ENCODE peak calls at places on chromosomes 3 and 15, in six cellular contexts. B, C, A, K, S and D are unnamed samples.

GRCh38 chr3:190119734-190120133 is 963 bp downstream of the P3H2 start:
- DNase-seq in B (no peak), C (no peak), A (no peak), K (no peak), S (no peak), D (no peak)

GRCh38 chr3:184261270-184262165 is at the start of gene CAMK2N2:
- DNase-seq in B (peak; percentile 88), C (peak; percentile 87), A (peak; percentile 60), K (peak; percentile 47), S (peak; percentile 95), D (peak; percentile 56)

GRCh38 chr15:80780416-80781221 is 1.4 kb downstream of the CEMIP start:
- DNase-seq in B (peak; percentile 91), C (peak; percentile 81), A (peak; percentile 74), K (peak; percentile 62), S (peak; percentile 84), D (peak; percentile 79)

GRCh38 chr15:90497374-90497773 is 32.3 kb upstream of the CRTC3 start:
- DNase-seq in B (no peak), C (no peak), A (no peak), K (no peak), S (no peak), D (no peak)

GRCh38 chr3:171393032-171393744 is 67.0 kb downstream of the TNIK start:
- DNase-seq in B (no peak), C (peak; percentile 83), A (peak; percentile 13), K (peak; percentile 58), S (peak; percentile 34), D (no peak)

GRCh38 chr3:11447584-11448200 is 175.5 kb downstream of the ATG7 start:
- DNase-seq in B (no peak), C (no peak), A (no peak), K (no peak), S (no peak), D (no peak)

GRCh38 chr3:171646357-171647133 is 163.7 kb downstream of the PLD1 start:
- DNase-seq in B (no peak), C (peak; percentile 51), A (peak; percentile 69), K (peak; percentile 80), S (no peak), D (peak; percentile 9)

GRCh38 chr15:78392430-78392829 is 45.6 kb upstream of the IREB2 start:
- DNase-seq in B (no peak), C (no peak), A (no peak), K (no peak), S (no peak), D (no peak)

GRCh38 chr3:174548841-174549623 is 310.1 kb upstream of the NAALADL2 start:
- DNase-seq in B (no peak), C (no peak), A (no peak), K (no peak), S (no peak), D (no peak)

GRCh38 chr15:49697121-49697520 is 76.3 kb downstream of the DTWD1 start:
- DNase-seq in B (no peak), C (no peak), A (peak; percentile 29), K (peak; percentile 79), S (no peak), D (no peak)

GRCh38 chr15:38254065-38254883 is 1.6 kb downstream of the SPRED1 start:
- DNase-seq in B (no peak), C (peak; percentile 56), A (peak; percentile 74), K (peak; percentile 68), S (no peak), D (no peak)

DNA sequence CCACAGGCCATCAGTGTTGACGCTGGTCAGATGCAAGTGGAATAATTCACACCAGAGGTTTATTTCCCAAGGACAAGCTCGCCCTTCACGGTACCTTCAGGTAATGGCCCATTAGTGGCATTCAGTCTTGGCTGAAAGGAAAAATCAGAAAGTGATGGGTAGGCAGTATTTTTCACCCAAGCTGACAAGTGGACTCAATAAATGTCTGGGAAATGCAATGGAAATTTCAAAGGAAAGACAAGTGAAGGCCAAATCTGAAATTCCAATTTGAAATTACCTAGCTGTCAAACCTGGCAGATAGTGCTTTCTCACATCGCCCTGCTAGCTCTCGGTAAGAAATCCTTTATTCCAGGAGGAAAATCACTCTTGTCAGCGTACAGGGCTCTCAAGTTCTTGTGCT is 413.5 kb downstream of the OCA2 start:
- DNase-seq in B (no peak), C (no peak), A (no peak), K (no peak), S (no peak), D (no peak)
- H2BK5ac ChIP-seq in B (no peak overlapping the region), C (no peak overlapping the region), A (no peak overlapping the region), K (no peak overlapping the region), S (no peak overlapping the region), D (no peak overlapping the region)

GRCh38 chr15:59313703-59314332 is 58.9 kb downstream of the MYO1E start:
- DNase-seq in B (no peak), C (no peak), A (no peak), K (peak; percentile 47), S (no peak), D (no peak)
- H3K4me2 ChIP-seq in B (no peak overlapping the region), C (no peak overlapping the region), A (no peak overlapping the region), K (no peak overlapping the region), S (no peak overlapping the region), D (no peak overlapping the region)

DNA sequence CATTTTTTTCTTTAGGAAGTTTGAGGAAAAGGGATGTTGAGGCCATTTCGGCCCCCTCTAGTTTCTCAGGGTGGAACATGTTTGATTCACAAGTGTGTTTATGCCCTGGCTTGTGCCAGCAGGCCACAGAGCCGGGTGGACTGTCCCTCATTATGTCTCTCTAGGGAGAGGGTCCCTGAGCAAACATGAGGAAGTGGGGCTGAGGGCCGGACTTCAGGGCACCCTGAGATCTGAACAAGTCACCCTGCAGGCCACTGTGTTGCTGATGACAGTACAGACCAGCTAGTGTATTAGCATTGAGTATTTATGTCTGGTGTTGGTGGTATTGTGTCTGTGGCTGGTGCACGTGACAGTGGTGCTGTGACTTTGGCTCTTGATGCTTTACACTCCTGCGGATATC is 35.0 kb downstream of the RNU5B-1 start:
- DNase-seq in B (no peak), C (no peak), A (peak; percentile 13), K (no peak), S (no peak), D (no peak)
- H2BK5ac ChIP-seq in B (peak overlapping the region; percentile 71), C (no peak overlapping the region), A (no peak overlapping the region), K (no peak overlapping the region), S (no peak overlapping the region), D (no peak overlapping the region)

GRCh38 chr3:5165698-5166097 is 21.8 kb upstream of the EDEM1 start:
- DNase-seq in B (no peak), C (no peak), A (peak; percentile 23), K (no peak), S (no peak), D (no peak)

GRCh38 chr3:5160926-5161858 is 26.3 kb upstream of the EDEM1 start:
- DNase-seq in B (no peak), C (peak; percentile 31), A (peak; percentile 52), K (no peak), S (no peak), D (no peak)

GRCh38 chr3:5166846-5167245 is 20.7 kb upstream of the EDEM1 start:
- DNase-seq in B (no peak), C (no peak), A (no peak), K (no peak), S (no peak), D (no peak)

DNA sequence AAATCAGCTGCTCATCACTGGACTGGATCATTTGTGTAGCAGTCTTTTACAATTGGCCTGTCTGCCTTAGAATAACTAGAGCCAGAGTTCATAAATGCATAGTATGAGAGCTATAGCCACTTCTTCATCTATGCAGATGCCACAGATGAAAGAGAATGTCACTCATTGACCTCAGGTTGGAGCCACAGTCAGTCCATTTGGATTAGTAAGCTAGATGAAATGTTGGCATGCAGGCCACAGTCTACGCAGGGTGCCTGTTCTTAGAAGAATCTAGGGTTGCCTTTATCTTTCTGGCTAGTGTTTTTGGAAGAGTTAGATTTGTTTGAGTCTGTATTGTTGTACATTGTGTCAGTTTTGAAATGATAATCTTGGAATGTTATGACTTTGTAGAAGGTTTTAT is 25.4 kb upstream of the EDEM1 start:
- DNase-seq in B (no peak), C (peak; percentile 51), A (peak; percentile 47), K (peak; percentile 79), S (no peak), D (no peak)
- H3K4me2 ChIP-seq in B (no peak overlapping the region), C (no peak overlapping the region), A (no peak overlapping the region), K (peak overlapping the region; percentile 60), S (no peak overlapping the region), D (no peak overlapping the region)

GRCh38 chr3:125594581-125595011 is 701 bp downstream of the OSBPL11 start:
- DNase-seq in B (no peak), C (peak; percentile 30), A (no peak), K (peak; percentile 22), S (no peak), D (no peak)
- H2BK5ac ChIP-seq in B (peak overlapping the region; percentile 76), C (peak overlapping the region; percentile 43), A (no peak overlapping the region), K (peak overlapping the region; percentile 42), S (no peak overlapping the region), D (no peak overlapping the region)

GRCh38 chr15:64847016-64847415 is 5.3 kb downstream of the PLEKHO2 start:
- DNase-seq in B (no peak), C (no peak), A (no peak), K (no peak), S (peak; percentile 16), D (no peak)
- H3K4me2 ChIP-seq in B (no peak overlapping the region), C (no peak overlapping the region), A (no peak overlapping the region), K (no peak overlapping the region), S (no peak overlapping the region), D (no peak overlapping the region)

GRCh38 chr3:58000713-58001467 is 7.3 kb upstream of the FLNB start:
- DNase-seq in B (no peak), C (no peak), A (no peak), K (no peak), S (no peak), D (no peak)
- H2BK5ac ChIP-seq in B (no peak overlapping the region), C (no peak overlapping the region), A (no peak overlapping the region), K (no peak overlapping the region), S (no peak overlapping the region), D (no peak overlapping the region)

DNA sequence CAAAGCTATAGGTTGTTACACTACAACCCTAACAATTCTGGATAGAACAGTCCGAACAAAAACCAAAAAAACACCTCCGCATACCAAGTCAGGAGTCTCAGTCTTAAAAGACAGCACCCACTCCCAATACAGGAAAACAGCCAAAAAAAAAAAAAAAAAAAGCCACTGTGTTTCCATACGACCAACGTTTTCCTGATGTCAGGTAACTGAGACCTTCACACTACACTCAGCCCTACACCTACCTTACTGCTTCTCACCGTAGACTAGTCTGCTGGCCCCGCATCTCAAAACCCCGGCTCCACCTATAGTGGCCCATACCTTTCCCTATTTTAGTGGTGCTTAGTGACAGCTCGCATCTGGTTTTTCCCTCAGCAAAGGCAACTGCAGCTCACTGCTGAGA is 339.5 kb upstream of the ADAMTS9 start:
- DNase-seq in B (no peak), C (peak; percentile 22), A (no peak), K (no peak), S (no peak), D (no peak)
- H3K4me2 ChIP-seq in B (no peak overlapping the region), C (no peak overlapping the region), A (no peak overlapping the region), K (no peak overlapping the region), S (no peak overlapping the region), D (no peak overlapping the region)